ENCODE peak calls at places on chromosomes 3 and 15, in four cellular contexts. One of them, this sample, is unnamed.

GRCh38 chr15:38608682-38609081 is 44.1 kb upstream of the RASGRP1 start:
- DNase-seq in GM12891: no peak
- DNase-seq in GM12878: no peak
- DNase-seq in K562: no peak
- DNase-seq in this sample: no peak

GRCh38 chr3:70716832-70717231 is 404.4 kb upstream of the MDFIC2 start:
- DNase-seq in GM12878: no peak
- DNase-seq in K562: no peak
- DNase-seq in GM12891: no peak
- DNase-seq in this sample: no peak

GRCh38 chr3:195441971-195442572 is 748 bp downstream of the ACAP2 start:
- DNase-seq in K562: peak
- DNase-seq in GM12878: no peak
- DNase-seq in GM12891: no peak
- DNase-seq in this sample: peak

GRCh38 chr3:115169808-115170207 is 22.7 kb upstream of the ZBTB20 start:
- DNase-seq in K562: no peak
- DNase-seq in GM12878: no peak
- DNase-seq in GM12891: no peak
- DNase-seq in this sample: no peak

GRCh38 chr3:114551770-114552526 is 258.1 kb downstream of the TIGIT start:
- DNase-seq in K562: no peak
- DNase-seq in GM12891: no peak
- DNase-seq in GM12878: no peak
- DNase-seq in this sample: no peak

GRCh38 chr3:12601072-12601471 is 44.2 kb downstream of the MKRN2 start:
- DNase-seq in GM12891: no peak
- DNase-seq in GM12878: no peak
- DNase-seq in K562: peak
- DNase-seq in this sample: no peak

GRCh38 chr3:165382672-165383071 is 186.5 kb upstream of the SLITRK3 start:
- DNase-seq in GM12891: no peak
- DNase-seq in K562: no peak
- DNase-seq in GM12878: no peak
- DNase-seq in this sample: no peak

GRCh38 chr3:129040039-129040336 is 20.6 kb upstream of the GP9 start:
- DNase-seq in GM12878: no peak
- DNase-seq in GM12891: no peak
- DNase-seq in K562: no peak
- DNase-seq in this sample: no peak

GRCh38 chr3:152471814-152472605 is 203.3 kb downstream of the MBNL1 start:
- DNase-seq in GM12891: no peak
- DNase-seq in GM12878: peak
- DNase-seq in K562: peak
- DNase-seq in this sample: no peak

GRCh38 chr3:12473503-12473902 is 10.8 kb upstream of the TSEN2 start:
- DNase-seq in GM12878: no peak
- DNase-seq in K562: no peak
- DNase-seq in GM12891: no peak
- DNase-seq in this sample: no peak

GRCh38 chr3:196486263-196486662 is 17.3 kb downstream of the RNF168 start:
- DNase-seq in GM12878: no peak
- DNase-seq in K562: no peak
- DNase-seq in GM12891: no peak
- DNase-seq in this sample: no peak

GRCh38 chr15:34726407-34727100 is 28.2 kb downstream of the GJD2 start:
- DNase-seq in K562: no peak
- DNase-seq in GM12878: no peak
- DNase-seq in GM12891: no peak
- DNase-seq in this sample: no peak

GRCh38 chr15:90291679-90292356 is 26.3 kb downstream of the NGRN start:
- DNase-seq in GM12878: no peak
- DNase-seq in GM12891: no peak
- DNase-seq in K562: peak
- DNase-seq in this sample: no peak

GRCh38 chr15:25725758-25726157 is 137.4 kb downstream of the ATP10A start:
- DNase-seq in K562: no peak
- DNase-seq in GM12891: no peak
- DNase-seq in GM12878: no peak
- DNase-seq in this sample: no peak

GRCh38 chr15:39099524-39099923 is 481.4 kb upstream of the THBS1 start:
- DNase-seq in GM12891: no peak
- DNase-seq in GM12878: no peak
- DNase-seq in K562: no peak
- DNase-seq in this sample: no peak

GRCh38 chr3:177820683-177821316 is 623.5 kb upstream of the TBL1XR1 start:
- DNase-seq in K562: no peak
- DNase-seq in GM12891: no peak
- DNase-seq in GM12878: peak
- DNase-seq in this sample: no peak

GRCh38 chr3:133548090-133548489 is 25.4 kb upstream of the CDV3 start:
- DNase-seq in GM12878: no peak
- DNase-seq in K562: no peak
- DNase-seq in GM12891: no peak
- DNase-seq in this sample: no peak

GRCh38 chr3:120425877-120426276 is 24.9 kb downstream of the FSTL1 start:
- DNase-seq in GM12878: no peak
- DNase-seq in GM12891: no peak
- DNase-seq in K562: no peak
- DNase-seq in this sample: no peak

DNA sequence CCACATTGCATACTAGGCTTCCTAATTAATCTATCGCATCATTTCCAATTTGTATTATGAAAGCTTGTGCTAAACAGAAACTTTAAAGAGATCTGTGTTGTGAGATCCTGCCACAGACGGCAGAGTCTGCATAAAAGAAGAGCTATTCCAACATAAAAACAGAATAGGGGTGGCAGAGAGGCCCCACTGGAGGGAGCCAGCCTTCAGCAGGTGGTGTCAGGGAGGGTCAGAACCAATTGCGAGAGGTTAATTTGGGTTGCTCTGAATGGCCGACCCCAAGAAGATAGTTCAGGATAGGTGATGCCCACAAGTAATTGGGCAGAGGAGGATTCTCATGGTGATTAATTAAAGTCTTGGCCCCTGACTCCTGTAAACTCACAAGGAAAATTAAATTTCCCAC is 74.8 kb downstream of the DCLK3 start:
- DNase-seq in GM12878: no peak
- DNase-seq in K562: peak
- DNase-seq in GM12891: no peak
- DNase-seq in this sample: no peak
- TF ChIP-seq SPI1 in GM12878: no peak
- TF ChIP-seq SPI1 in K562: no peak
- TF ChIP-seq SPI1 in GM12891: no peak
- TF ChIP-seq SPI1 in this sample: no peak

DNA sequence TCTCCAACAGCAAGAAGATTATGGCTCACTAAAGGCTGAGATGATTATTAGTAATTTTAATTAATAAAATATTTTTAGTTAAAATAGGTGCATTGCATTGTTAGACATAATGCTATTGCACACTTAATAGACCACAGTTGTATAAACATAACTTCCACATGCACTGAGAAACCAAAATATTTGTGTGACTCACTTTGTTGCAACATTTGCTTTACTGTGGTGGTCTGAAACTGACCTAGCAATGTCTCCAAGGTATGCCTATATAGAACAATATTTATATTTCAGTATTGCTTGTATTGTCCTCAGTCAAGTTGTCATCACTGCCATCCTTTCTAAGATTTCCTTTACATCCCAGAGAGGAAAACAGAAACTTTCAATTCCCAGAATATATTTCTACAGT is 1215.2 kb downstream of the SI start:
- DNase-seq in K562: no peak
- DNase-seq in GM12891: no peak
- DNase-seq in GM12878: no peak
- DNase-seq in this sample: no peak
- TF ChIP-seq SPI1 in K562: no peak
- TF ChIP-seq SPI1 in GM12891: no peak
- TF ChIP-seq SPI1 in GM12878: no peak
- TF ChIP-seq SPI1 in this sample: no peak

GRCh38 chr3:51708216-51708845 is 1.5 kb downstream of the GRM2 start:
- DNase-seq in GM12891: peak
- DNase-seq in K562: no peak
- DNase-seq in GM12878: no peak
- DNase-seq in this sample: no peak
- TF ChIP-seq SPI1 in GM12891: no peak
- TF ChIP-seq SPI1 in K562: no peak
- TF ChIP-seq SPI1 in GM12878: no peak
- TF ChIP-seq SPI1 in this sample: no peak

DNA sequence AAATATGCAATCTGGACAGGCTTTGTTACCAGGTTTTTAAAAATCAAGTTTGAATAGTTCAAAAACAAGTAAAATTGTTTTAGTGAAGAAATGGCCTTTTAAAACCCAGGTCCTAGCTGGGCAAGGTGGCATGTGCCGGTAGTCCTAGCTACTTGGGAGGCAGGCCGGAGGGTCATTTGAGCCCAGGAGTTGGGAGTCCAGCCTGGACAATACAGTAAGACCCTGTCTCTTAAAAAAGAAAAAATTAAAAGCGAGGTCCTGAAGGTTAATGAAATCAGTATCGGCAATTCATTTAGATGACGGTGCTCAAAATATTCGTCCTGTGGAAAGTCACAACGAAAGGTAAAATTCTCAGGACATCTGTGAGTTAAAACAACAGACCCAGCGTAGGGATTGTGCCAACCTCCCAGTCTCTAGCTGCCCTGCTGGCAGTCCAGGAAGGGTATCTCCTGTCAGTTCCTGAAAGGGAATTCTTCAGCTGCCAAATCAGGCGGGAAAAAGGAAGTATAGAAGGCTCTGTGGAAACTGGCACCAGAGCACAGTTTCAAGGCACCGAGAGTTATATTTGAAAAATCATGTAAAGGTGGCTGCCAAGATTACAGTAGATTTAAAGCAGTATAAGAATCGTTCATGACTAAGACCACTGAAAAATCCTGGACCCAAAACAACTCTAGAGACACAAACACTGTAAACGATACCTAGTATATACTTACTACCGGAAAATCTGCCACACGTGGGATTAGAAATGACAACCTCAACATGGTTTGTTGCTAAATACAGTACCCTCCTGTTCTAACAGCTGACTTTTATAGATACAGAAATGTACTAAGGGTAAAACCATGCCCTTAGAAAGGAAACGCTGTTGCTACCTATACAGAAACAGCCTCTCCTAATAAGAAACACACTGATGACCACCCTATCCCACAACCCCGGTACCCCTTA is 1.2 kb upstream of the ABHD17C start:
- DNase-seq in K562: no peak
- DNase-seq in GM12891: no peak
- DNase-seq in GM12878: no peak
- DNase-seq in this sample: no peak
- TF ChIP-seq SPI1 in K562: no peak
- TF ChIP-seq SPI1 in GM12891: no peak
- TF ChIP-seq SPI1 in GM12878: no peak
- TF ChIP-seq SPI1 in this sample: no peak

DNA sequence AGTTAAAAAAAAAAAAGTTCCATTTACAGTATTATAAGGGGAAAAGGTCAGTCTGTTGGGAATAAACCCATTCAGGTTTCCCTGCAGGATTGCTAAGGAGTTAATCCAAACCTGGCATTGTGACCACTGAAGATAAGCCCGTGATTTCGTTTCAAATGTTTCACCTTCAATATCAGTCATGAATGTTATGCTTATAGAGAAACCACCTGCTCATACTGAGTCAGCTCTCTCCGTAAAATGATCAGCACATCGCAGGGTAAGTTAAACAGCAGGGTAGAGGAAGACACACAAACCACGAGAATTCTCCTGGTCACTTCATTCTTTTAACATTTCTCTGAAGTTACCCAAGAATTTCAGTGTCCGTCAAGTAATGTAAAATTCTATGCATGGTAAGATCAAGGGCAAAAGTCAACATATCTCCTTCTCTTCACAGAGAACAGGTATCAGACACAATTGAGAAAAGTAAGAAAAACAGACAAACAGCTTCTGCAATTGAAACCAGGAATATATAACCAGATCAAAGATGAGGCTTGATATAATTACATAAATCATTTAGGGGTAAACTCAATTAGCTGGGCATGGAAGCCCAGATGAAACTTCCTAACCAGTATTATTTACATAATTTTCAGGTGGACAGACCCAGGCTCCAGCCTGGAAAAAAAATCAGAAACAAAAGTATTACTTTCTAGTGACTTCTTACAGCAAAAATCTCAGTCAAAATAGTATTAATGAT is 67.6 kb upstream of the ARHGEF3 start:
- DNase-seq in GM12891: no peak
- DNase-seq in K562: no peak
- DNase-seq in GM12878: no peak
- DNase-seq in this sample: no peak
- TF ChIP-seq SPI1 in GM12891: no peak
- TF ChIP-seq SPI1 in K562: no peak
- TF ChIP-seq SPI1 in GM12878: no peak
- TF ChIP-seq SPI1 in this sample: no peak

This sample was measured in HL-60.